ENCODE peak calls at places on chromosomes 7 and 10, in ten cellular contexts. One of them, this sample, is unnamed.
A peak's percentile ranks its signal among the peaks of the same experiment; 100 is the strongest.

GRCh38 chr7:92260248-92260781 is 14.5 kb downstream of the ANKIB1 start:
- DNase-seq in endodermal cell: no peak
- DNase-seq in fibroblast of lung: peak; percentile 63
- DNase-seq in cardiac muscle cell: no peak
- DNase-seq in AG04449: no peak
- DNase-seq in HFF-Myc: no peak
- DNase-seq in A549: no peak
- DNase-seq in HCT116: peak; percentile 83
- DNase-seq in lower leg skin: no peak
- DNase-seq in spleen: no peak
- DNase-seq in this sample: no peak

GRCh38 chr10:126919426-126919825 is 14.2 kb downstream of the DOCK1 start:
- DNase-seq in endodermal cell: no peak
- DNase-seq in fibroblast of lung: no peak
- DNase-seq in cardiac muscle cell: no peak
- DNase-seq in AG04449: no peak
- DNase-seq in HFF-Myc: no peak
- DNase-seq in A549: no peak
- DNase-seq in HCT116: no peak
- DNase-seq in lower leg skin: no peak
- DNase-seq in spleen: no peak
- DNase-seq in this sample: no peak

GRCh38 chr10:112634096-112634830 is 187.2 kb downstream of the VTI1A start:
- DNase-seq in endodermal cell: no peak
- DNase-seq in fibroblast of lung: peak; percentile 60
- DNase-seq in cardiac muscle cell: no peak
- DNase-seq in AG04449: no peak
- DNase-seq in HFF-Myc: no peak
- DNase-seq in A549: no peak
- DNase-seq in HCT116: no peak
- DNase-seq in lower leg skin: no peak
- DNase-seq in spleen: no peak
- DNase-seq in this sample: no peak

GRCh38 chr7:118186491-118186890 is 2.5 kb downstream of the LSM8 start:
- DNase-seq in endodermal cell: no peak
- DNase-seq in fibroblast of lung: peak; percentile 1
- DNase-seq in cardiac muscle cell: no peak
- DNase-seq in AG04449: no peak
- DNase-seq in HFF-Myc: no peak
- DNase-seq in A549: no peak
- DNase-seq in HCT116: no peak
- DNase-seq in lower leg skin: no peak
- DNase-seq in spleen: no peak
- DNase-seq in this sample: no peak

GRCh38 chr7:1669486-1669951 is 558 bp upstream of the ELFN1 start:
- DNase-seq in endodermal cell: no peak
- DNase-seq in fibroblast of lung: peak; percentile 39
- DNase-seq in cardiac muscle cell: no peak
- DNase-seq in AG04449: no peak
- DNase-seq in HFF-Myc: no peak
- DNase-seq in A549: no peak
- DNase-seq in HCT116: no peak
- DNase-seq in lower leg skin: no peak
- DNase-seq in spleen: peak; percentile 40
- DNase-seq in this sample: no peak

GRCh38 chr10:29692121-29692539 is 57.4 kb upstream of the SVIL start:
- DNase-seq in endodermal cell: no peak
- DNase-seq in fibroblast of lung: peak; percentile 64
- DNase-seq in cardiac muscle cell: peak; percentile 19
- DNase-seq in AG04449: no peak
- DNase-seq in HFF-Myc: no peak
- DNase-seq in A549: no peak
- DNase-seq in HCT116: no peak
- DNase-seq in lower leg skin: no peak
- DNase-seq in spleen: no peak
- DNase-seq in this sample: no peak

GRCh38 chr10:84599254-84599653 is 270.9 kb downstream of the CCSER2 start:
- DNase-seq in endodermal cell: peak; percentile 53
- DNase-seq in fibroblast of lung: no peak
- DNase-seq in cardiac muscle cell: no peak
- DNase-seq in AG04449: no peak
- DNase-seq in HFF-Myc: no peak
- DNase-seq in A549: no peak
- DNase-seq in HCT116: no peak
- DNase-seq in lower leg skin: no peak
- DNase-seq in spleen: no peak
- DNase-seq in this sample: no peak

GRCh38 chr7:25075459-25075858 is 49.6 kb downstream of the CYCS start:
- DNase-seq in endodermal cell: no peak
- DNase-seq in fibroblast of lung: no peak
- DNase-seq in cardiac muscle cell: no peak
- DNase-seq in AG04449: no peak
- DNase-seq in HFF-Myc: no peak
- DNase-seq in A549: no peak
- DNase-seq in HCT116: no peak
- DNase-seq in lower leg skin: no peak
- DNase-seq in spleen: no peak
- DNase-seq in this sample: no peak

GRCh38 chr7:31372538-31372937 is 32.0 kb upstream of the NEUROD6 start:
- DNase-seq in endodermal cell: no peak
- DNase-seq in fibroblast of lung: no peak
- DNase-seq in cardiac muscle cell: no peak
- DNase-seq in AG04449: no peak
- DNase-seq in HFF-Myc: no peak
- DNase-seq in A549: no peak
- DNase-seq in HCT116: no peak
- DNase-seq in lower leg skin: no peak
- DNase-seq in spleen: no peak
- DNase-seq in this sample: no peak

GRCh38 chr10:51269816-51270215 is 195.5 kb downstream of the PRKG1 start:
- DNase-seq in endodermal cell: no peak
- DNase-seq in fibroblast of lung: peak; percentile 65
- DNase-seq in cardiac muscle cell: no peak
- DNase-seq in AG04449: no peak
- DNase-seq in HFF-Myc: no peak
- DNase-seq in A549: no peak
- DNase-seq in HCT116: no peak
- DNase-seq in lower leg skin: no peak
- DNase-seq in spleen: no peak
- DNase-seq in this sample: no peak

GRCh38 chr10:77346031-77346430 is 291.6 kb downstream of the KCNMA1 start:
- DNase-seq in endodermal cell: no peak
- DNase-seq in fibroblast of lung: no peak
- DNase-seq in cardiac muscle cell: no peak
- DNase-seq in AG04449: no peak
- DNase-seq in HFF-Myc: no peak
- DNase-seq in A549: no peak
- DNase-seq in HCT116: no peak
- DNase-seq in lower leg skin: no peak
- DNase-seq in spleen: no peak
- DNase-seq in this sample: no peak

GRCh38 chr10:77251297-77252013 is 386.2 kb downstream of the KCNMA1 start:
- DNase-seq in endodermal cell: peak; percentile 77
- DNase-seq in fibroblast of lung: peak; percentile 33
- DNase-seq in cardiac muscle cell: peak; percentile 44
- DNase-seq in AG04449: no peak
- DNase-seq in HFF-Myc: no peak
- DNase-seq in A549: peak; percentile 63
- DNase-seq in HCT116: peak; percentile 13
- DNase-seq in lower leg skin: no peak
- DNase-seq in spleen: no peak
- DNase-seq in this sample: peak; percentile 52

GRCh38 chr7:131921016-131921415 is 364.6 kb upstream of the PODXL start:
- DNase-seq in endodermal cell: peak; percentile 10
- DNase-seq in fibroblast of lung: peak; percentile 80
- DNase-seq in cardiac muscle cell: no peak
- DNase-seq in AG04449: no peak
- DNase-seq in HFF-Myc: no peak
- DNase-seq in A549: no peak
- DNase-seq in HCT116: no peak
- DNase-seq in lower leg skin: no peak
- DNase-seq in spleen: no peak
- DNase-seq in this sample: no peak

GRCh38 chr7:117152213-117153007 is 170.4 kb downstream of the WNT2 start:
- DNase-seq in endodermal cell: no peak
- DNase-seq in fibroblast of lung: no peak
- DNase-seq in cardiac muscle cell: peak; percentile 55
- DNase-seq in AG04449: no peak
- DNase-seq in HFF-Myc: no peak
- DNase-seq in A549: no peak
- DNase-seq in HCT116: no peak
- DNase-seq in lower leg skin: no peak
- DNase-seq in spleen: no peak
- DNase-seq in this sample: no peak

GRCh38 chr7:33334349-33334748 is 205.0 kb downstream of the BBS9 start:
- DNase-seq in endodermal cell: peak; percentile 72
- DNase-seq in fibroblast of lung: peak; percentile 23
- DNase-seq in cardiac muscle cell: peak; percentile 25
- DNase-seq in AG04449: no peak
- DNase-seq in HFF-Myc: no peak
- DNase-seq in A549: no peak
- DNase-seq in HCT116: peak; percentile 19
- DNase-seq in lower leg skin: no peak
- DNase-seq in spleen: no peak
- DNase-seq in this sample: peak; percentile 13

GRCh38 chr10:68296833-68297232 is 35.0 kb upstream of the HNRNPH3 start:
- DNase-seq in endodermal cell: no peak
- DNase-seq in fibroblast of lung: no peak
- DNase-seq in cardiac muscle cell: no peak
- DNase-seq in AG04449: peak; percentile 5
- DNase-seq in HFF-Myc: peak; percentile 14
- DNase-seq in A549: no peak
- DNase-seq in HCT116: no peak
- DNase-seq in lower leg skin: no peak
- DNase-seq in spleen: no peak
- DNase-seq in this sample: no peak

GRCh38 chr7:102426268-102427031 is 6.9 kb upstream of the ORAI2 start:
- DNase-seq in endodermal cell: no peak
- DNase-seq in fibroblast of lung: no peak
- DNase-seq in cardiac muscle cell: no peak
- DNase-seq in AG04449: no peak
- DNase-seq in HFF-Myc: no peak
- DNase-seq in A549: no peak
- DNase-seq in HCT116: no peak
- DNase-seq in lower leg skin: no peak
- DNase-seq in spleen: peak; percentile 94
- DNase-seq in this sample: no peak

GRCh38 chr7:5284304-5285281 is 1.9 kb downstream of the SLC29A4 start:
- DNase-seq in endodermal cell: peak; percentile 95
- DNase-seq in fibroblast of lung: no peak
- DNase-seq in cardiac muscle cell: peak; percentile 82
- DNase-seq in AG04449: no peak
- DNase-seq in HFF-Myc: no peak
- DNase-seq in A549: peak; percentile 83
- DNase-seq in HCT116: peak; percentile 54
- DNase-seq in lower leg skin: no peak
- DNase-seq in spleen: no peak
- DNase-seq in this sample: peak; percentile 87

GRCh38 chr10:15824498-15824897 is 35.8 kb downstream of the MINDY3 start:
- DNase-seq in endodermal cell: no peak
- DNase-seq in fibroblast of lung: peak; percentile 6
- DNase-seq in cardiac muscle cell: no peak
- DNase-seq in AG04449: no peak
- DNase-seq in HFF-Myc: no peak
- DNase-seq in A549: peak; percentile 3
- DNase-seq in HCT116: no peak
- DNase-seq in lower leg skin: no peak
- DNase-seq in spleen: no peak
- DNase-seq in this sample: no peak
- TF ChIP-seq CTCF in endodermal cell: peak; percentile 77
- TF ChIP-seq CTCF in fibroblast of lung: no peak
- TF ChIP-seq CTCF in cardiac muscle cell: peak; percentile 50
- TF ChIP-seq CTCF in AG04449: peak; percentile 11
- TF ChIP-seq CTCF in HFF-Myc: no peak
- TF ChIP-seq CTCF in A549: peak; percentile 48
- TF ChIP-seq CTCF in HCT116: peak; percentile 29
- TF ChIP-seq CTCF in lower leg skin: no peak
- TF ChIP-seq CTCF in spleen: no peak
- TF ChIP-seq CTCF in this sample: peak; percentile 13

GRCh38 chr10:124701881-124702656 is 42.1 kb downstream of the FAM53B start:
- DNase-seq in endodermal cell: no peak
- DNase-seq in fibroblast of lung: peak; percentile 56
- DNase-seq in cardiac muscle cell: no peak
- DNase-seq in AG04449: no peak
- DNase-seq in HFF-Myc: no peak
- DNase-seq in A549: no peak
- DNase-seq in HCT116: no peak
- DNase-seq in lower leg skin: no peak
- DNase-seq in spleen: peak; percentile 68
- DNase-seq in this sample: no peak
- H3K4me3 ChIP-seq in endodermal cell: no peak overlapping the region
- H3K4me3 ChIP-seq in fibroblast of lung: no peak overlapping the region
- H3K4me3 ChIP-seq in cardiac muscle cell: no peak overlapping the region
- H3K4me3 ChIP-seq in AG04449: no peak overlapping the region
- H3K4me3 ChIP-seq in HFF-Myc: no peak overlapping the region
- H3K4me3 ChIP-seq in A549: no peak overlapping the region
- H3K4me3 ChIP-seq in HCT116: no peak overlapping the region
- H3K4me3 ChIP-seq in lower leg skin: no peak overlapping the region
- H3K4me3 ChIP-seq in spleen: no peak overlapping the region
- H3K4me3 ChIP-seq in this sample: no peak overlapping the region

DNA sequence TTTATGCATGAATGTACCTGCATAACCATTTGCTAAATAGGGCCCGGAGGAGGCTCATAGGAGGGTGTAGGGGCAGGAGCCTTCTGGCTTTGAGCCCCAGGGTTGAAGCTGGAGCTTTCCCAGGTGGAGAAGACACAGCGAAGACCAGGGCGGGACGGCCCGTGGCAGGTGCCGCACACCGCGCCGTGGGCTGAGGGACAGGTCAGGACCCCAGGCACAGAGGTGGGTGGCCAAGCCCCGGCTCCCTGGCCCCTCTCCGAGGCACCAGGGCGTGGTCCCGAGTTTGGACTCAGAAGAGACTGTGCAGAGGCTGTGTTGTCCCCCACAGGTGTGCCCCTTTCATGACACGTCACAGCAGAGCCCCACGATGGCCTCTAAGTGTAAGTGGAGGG is 56.5 kb downstream of the PWWP2B start:
- DNase-seq in endodermal cell: no peak
- DNase-seq in fibroblast of lung: no peak
- DNase-seq in cardiac muscle cell: no peak
- DNase-seq in AG04449: no peak
- DNase-seq in HFF-Myc: no peak
- DNase-seq in A549: no peak
- DNase-seq in HCT116: no peak
- DNase-seq in lower leg skin: no peak
- DNase-seq in spleen: peak; percentile 90
- DNase-seq in this sample: no peak
- TF ChIP-seq CTCF in endodermal cell: peak; percentile 25
- TF ChIP-seq CTCF in fibroblast of lung: no peak
- TF ChIP-seq CTCF in cardiac muscle cell: no peak
- TF ChIP-seq CTCF in AG04449: no peak
- TF ChIP-seq CTCF in HFF-Myc: no peak
- TF ChIP-seq CTCF in A549: no peak
- TF ChIP-seq CTCF in HCT116: no peak
- TF ChIP-seq CTCF in lower leg skin: no peak
- TF ChIP-seq CTCF in spleen: no peak
- TF ChIP-seq CTCF in this sample: no peak

DNA sequence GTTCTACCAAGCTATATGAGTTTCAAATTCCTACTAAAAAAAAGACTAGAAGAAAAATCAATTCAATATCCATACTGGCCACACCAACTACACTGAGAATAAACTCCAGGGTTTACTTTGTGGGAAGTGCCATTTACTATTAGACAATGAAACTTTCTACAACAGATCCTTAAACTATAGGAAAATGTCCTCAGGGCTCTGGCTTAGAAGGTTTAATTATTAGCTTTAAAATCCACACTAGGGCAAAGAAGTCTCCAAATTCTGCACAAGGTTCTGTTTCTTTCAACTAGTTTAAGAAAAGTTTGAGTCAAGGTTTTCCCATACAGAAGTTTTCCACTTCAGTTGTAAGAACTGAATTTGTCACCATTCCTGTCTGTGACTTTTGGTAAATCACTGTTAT is 231.7 kb upstream of the CCDC6 start:
- DNase-seq in endodermal cell: no peak
- DNase-seq in fibroblast of lung: no peak
- DNase-seq in cardiac muscle cell: no peak
- DNase-seq in AG04449: no peak
- DNase-seq in HFF-Myc: no peak
- DNase-seq in A549: no peak
- DNase-seq in HCT116: no peak
- DNase-seq in lower leg skin: no peak
- DNase-seq in spleen: no peak
- DNase-seq in this sample: no peak
- H3K4me3 ChIP-seq in endodermal cell: peak overlapping the region; percentile 31
- H3K4me3 ChIP-seq in fibroblast of lung: no peak overlapping the region
- H3K4me3 ChIP-seq in cardiac muscle cell: peak overlapping the region; percentile 63
- H3K4me3 ChIP-seq in AG04449: no peak overlapping the region
- H3K4me3 ChIP-seq in HFF-Myc: no peak overlapping the region
- H3K4me3 ChIP-seq in A549: no peak overlapping the region
- H3K4me3 ChIP-seq in HCT116: no peak overlapping the region
- H3K4me3 ChIP-seq in lower leg skin: no peak overlapping the region
- H3K4me3 ChIP-seq in spleen: no peak overlapping the region
- H3K4me3 ChIP-seq in this sample: no peak overlapping the region